ENCODE peak calls at places on chromosome 9, in five cellular contexts. V is trophoblast cell, G is uterus, T is prostate gland, J is vagina. P is an unnamed sample.

GRCh38 chr9:81373294-81373693 is 316.1 kb downstream of the TLE1 start:
- DNase-seq in G (no peak), T (no peak), V (no peak), J (no peak), P (no peak)

GRCh38 chr9:126307306-126308061 is 19.1 kb upstream of the MVB12B start:
- DNase-seq in V (no peak), G (no peak), T (no peak), J (peak; percentile 37), P (peak; percentile 75)

GRCh38 chr9:126051446-126052130 is 275.0 kb upstream of the MVB12B start:
- DNase-seq in T (no peak), J (no peak), G (no peak), V (no peak), P (no peak)

GRCh38 chr9:118455259-118455658 is 751.1 kb downstream of the TLR4 start:
- DNase-seq in G (no peak), V (peak; percentile 39), T (no peak), J (no peak), P (no peak)

GRCh38 chr9:107485451-107486043 is 4.0 kb downstream of the KLF4 start:
- DNase-seq in G (no peak), J (no peak), T (no peak), V (peak; percentile 42), P (no peak)

GRCh38 chr9:91784673-91785402 is 165.2 kb downstream of the ROR2 start:
- DNase-seq in T (peak; percentile 28), G (no peak), V (no peak), J (no peak), P (no peak)

GRCh38 chr9:97573482-97574073 is 59.6 kb downstream of the TSTD2 start:
- DNase-seq in G (peak; percentile 15), T (no peak), V (no peak), J (no peak), P (no peak)

GRCh38 chr9:80948107-80948506 is 741.2 kb downstream of the TLE1 start:
- DNase-seq in T (no peak), G (no peak), J (no peak), V (no peak), P (no peak)

GRCh38 chr9:138057726-138058125 is 180.1 kb downstream of the CACNA1B start:
- DNase-seq in V (no peak), T (no peak), J (no peak), G (no peak), P (no peak)

GRCh38 chr9:69347607-69348006 is 22.6 kb downstream of the ENTREP1 start:
- DNase-seq in J (no peak), V (no peak), T (peak; percentile 29), G (no peak), P (no peak)

GRCh38 chr9:122368642-122369041 is 2.2 kb upstream of the PTGS1 start:
- DNase-seq in T (no peak), G (no peak), J (no peak), V (no peak), P (no peak)

GRCh38 chr9:100590481-100590880 is 12.6 kb downstream of the CAVIN4 start:
- DNase-seq in G (no peak), J (no peak), T (no peak), V (no peak), P (no peak)

GRCh38 chr9:75069171-75069570 is 18.8 kb downstream of the NMRK1 start:
- DNase-seq in T (no peak), V (no peak), J (no peak), G (no peak), P (no peak)

GRCh38 chr9:109440797-109441287 is 57.3 kb downstream of the PTPN3 start:
- DNase-seq in V (peak; percentile 94), G (no peak), J (no peak), T (peak; percentile 41), P (peak; percentile 66)

GRCh38 chr9:122936883-122937282 is 3.9 kb upstream of the RABGAP1 start:
- DNase-seq in J (no peak), T (no peak), V (no peak), G (no peak), P (no peak)

GRCh38 chr9:22237497-22238363 is 208.9 kb upstream of the DMRTA1 start:
- DNase-seq in V (peak; percentile 88), J (no peak), G (no peak), T (no peak), P (peak; percentile 31)

GRCh38 chr9:76400534-76401096 is 6.4 kb upstream of the RFK start:
- DNase-seq in V (peak; percentile 76), G (no peak), T (no peak), J (no peak), P (no peak)

GRCh38 chr9:2991292-2991691 is 147.4 kb upstream of the PUM3 start:
- DNase-seq in V (no peak), J (no peak), G (no peak), T (no peak), P (no peak)

GRCh38 chr9:108149346-108149745 is 659.8 kb upstream of the KLF4 start:
- DNase-seq in T (no peak), J (no peak), G (no peak), V (no peak), P (no peak)

GRCh38 chr9:78903581-78903980 is 606.7 kb downstream of the PSAT1 start:
- DNase-seq in G (no peak), J (no peak), V (no peak), T (no peak), P (no peak)

GRCh38 chr9:92558612-92559374 is 23.0 kb upstream of the ECM2 start:
- DNase-seq in T (no peak), G (peak; percentile 24), J (no peak), V (no peak), P (no peak)

GRCh38 chr9:93679536-93680444 is 103.4 kb downstream of the PHF2 start:
- DNase-seq in V (no peak), J (peak; percentile 95), G (peak; percentile 9), T (peak; percentile 2), P (no peak)

GRCh38 chr9:38018230-38018963 is 50.6 kb downstream of the SHB start:
- DNase-seq in T (no peak), J (no peak), G (no peak), V (no peak), P (no peak)

GRCh38 chr9:38019731-38020130 is 49.3 kb downstream of the SHB start:
- DNase-seq in G (no peak), V (no peak), T (no peak), J (no peak), P (no peak)

GRCh38 chr9:38017885-38018186 is 51.2 kb downstream of the SHB start:
- DNase-seq in T (no peak), G (no peak), J (no peak), V (no peak), P (no peak)

GRCh38 chr9:38020251-38021076 is 48.6 kb downstream of the SHB start:
- DNase-seq in G (no peak), V (peak; percentile 59), T (no peak), J (no peak), P (no peak)

DNA sequence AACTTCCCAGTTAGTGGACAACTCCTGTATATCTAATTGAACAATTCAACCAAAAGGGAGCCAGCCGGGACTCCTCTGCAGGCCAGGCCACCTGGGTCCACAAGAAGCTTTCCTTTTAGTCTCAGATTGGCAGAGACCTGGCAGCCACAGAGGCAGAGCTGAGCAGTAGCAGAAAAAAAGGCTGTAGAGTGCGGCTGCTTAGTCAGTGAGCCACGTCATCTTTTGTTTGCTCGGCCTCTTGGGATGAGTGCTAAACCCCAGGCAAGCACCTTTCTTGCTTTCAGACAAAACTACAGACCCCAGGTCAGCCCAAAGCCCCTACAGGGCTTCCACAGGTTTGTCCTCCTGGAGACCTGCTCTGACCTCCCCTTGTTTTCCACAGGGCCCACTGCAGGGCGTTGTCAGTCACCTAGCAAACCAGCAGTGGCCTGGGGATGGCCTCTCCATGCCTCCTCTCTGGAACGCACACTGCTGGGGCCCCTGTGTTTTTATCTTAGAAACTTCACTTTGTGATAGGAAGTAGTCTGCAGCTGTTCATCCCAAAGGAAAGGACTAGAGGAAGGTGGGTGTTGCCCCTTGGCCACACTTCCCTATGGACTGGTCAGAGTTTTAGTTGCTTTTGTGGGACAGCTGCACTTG is 49.9 kb downstream of the SHB start:
- DNase-seq in G (no peak), J (no peak), V (peak; percentile 34), T (peak; percentile 63), P (peak; percentile 73)
- H3K27ac ChIP-seq in G (peak overlapping the region; percentile 63), J (peak overlapping the region; percentile 7), V (peak overlapping the region; percentile 90), T (peak overlapping the region; percentile 47), P (peak overlapping the region; percentile 92)

DNA sequence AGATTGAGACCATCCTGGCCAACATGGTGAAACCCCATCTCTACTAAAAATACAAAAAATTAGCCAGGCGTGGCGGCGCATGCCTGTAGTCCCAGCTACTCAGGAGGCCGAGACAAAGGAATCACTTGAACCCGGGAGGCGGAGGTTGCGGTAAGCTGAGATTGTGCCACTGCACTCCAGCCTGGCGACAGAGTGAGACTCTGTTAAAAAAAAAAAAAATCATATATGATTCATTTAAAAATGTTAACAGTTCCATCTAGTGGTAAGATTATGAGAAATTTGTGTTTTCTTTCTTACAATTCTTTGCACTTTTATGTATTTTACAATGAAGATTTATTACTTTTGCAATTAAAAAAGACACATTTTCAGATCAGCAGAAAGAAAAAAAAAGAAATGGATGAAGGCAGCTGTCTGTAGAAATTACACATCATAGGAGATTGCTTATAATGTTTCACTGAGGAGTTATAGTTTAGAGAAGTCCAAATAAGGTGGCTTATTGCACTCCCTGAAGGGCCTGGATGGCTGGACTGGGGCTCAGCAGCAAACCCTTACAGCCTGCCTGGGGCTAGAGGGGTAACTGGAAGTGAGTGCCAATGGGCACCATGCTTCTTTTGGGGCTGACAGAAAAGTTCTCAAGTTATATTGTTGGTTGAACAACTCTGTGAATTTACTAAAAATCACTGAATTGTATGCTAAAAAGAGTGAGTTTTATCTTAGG is 20.2 kb downstream of the C9orf153 start:
- DNase-seq in J (no peak), G (no peak), T (no peak), V (peak; percentile 14), P (peak; percentile 77)
- H3K4me1 ChIP-seq in J (no peaks in the 10 kb centered on the region), G (no peaks in the 10 kb centered on the region), T (no peaks in the 10 kb centered on the region), V (no peaks in the 10 kb centered on the region), P (peaks cover 3% of the 10 kb centered on the region)

GRCh38 chr9:105418588-105419108 is 29.2 kb upstream of the FSD1L start:
- DNase-seq in J (no peak), G (no peak), T (no peak), V (no peak), P (no peak)

GRCh38 chr9:105421154-105421553 is 26.7 kb upstream of the FSD1L start:
- DNase-seq in G (no peak), T (no peak), V (no peak), J (no peak), P (no peak)

GRCh38 chr9:105421864-105422263 is 26.0 kb upstream of the FSD1L start:
- DNase-seq in J (no peak), G (no peak), V (no peak), T (no peak), P (no peak)

GRCh38 chr9:105416840-105417239 is 31.0 kb upstream of the FSD1L start:
- DNase-seq in T (no peak), J (no peak), V (no peak), G (no peak), P (no peak)

GRCh38 chr9:105419981-105420597 is 27.7 kb upstream of the FSD1L start:
- DNase-seq in J (no peak), T (no peak), V (no peak), G (no peak), P (no peak)
- H3K27ac ChIP-seq in J (no peak overlapping the region), T (no peak overlapping the region), V (no peak overlapping the region), G (no peak overlapping the region), P (no peak overlapping the region)

DNA sequence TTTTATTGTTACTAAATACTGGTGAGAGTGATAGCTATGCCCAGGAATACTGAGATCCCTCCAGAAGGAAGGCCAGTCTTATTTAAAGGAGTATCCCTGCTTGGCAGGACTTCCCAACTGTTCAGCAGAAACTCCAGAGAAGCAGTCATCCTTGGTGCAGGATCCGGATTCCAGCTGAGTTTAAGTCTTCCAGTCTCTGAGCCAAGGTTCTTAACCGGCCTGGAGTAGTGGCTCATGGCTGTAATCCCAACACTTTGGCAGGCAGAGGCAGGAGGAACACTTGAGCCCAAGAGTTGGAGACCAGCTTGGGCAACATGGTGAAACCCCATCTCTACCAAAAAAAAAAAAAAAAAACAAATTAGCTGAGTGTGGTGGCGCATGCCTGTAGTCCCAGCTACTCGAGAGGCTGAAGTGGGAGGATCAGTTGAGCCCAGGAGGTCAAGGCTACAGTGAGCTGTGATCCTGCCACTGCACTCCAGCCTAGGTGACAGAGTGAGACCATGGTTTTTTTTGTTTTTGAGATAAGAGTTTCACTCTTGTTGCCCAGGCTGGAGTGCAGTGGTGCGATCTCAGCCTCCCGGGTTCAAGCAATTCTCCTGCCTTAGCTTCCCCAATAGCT is 7.6 kb downstream of the NAIF1 start:
- DNase-seq in T (no peak), J (no peak), G (no peak), V (no peak), P (no peak)
- H3K4me1 ChIP-seq in T (peaks cover 16% of the 10 kb centered on the region), J (peaks cover 60% of the 10 kb centered on the region), G (peaks cover 12% of the 10 kb centered on the region), V (peaks cover 3% of the 10 kb centered on the region), P (peaks cover 18% of the 10 kb centered on the region)

P was measured in SJCRH30.